ENCODE peak calls at places on chromosomes 3 and 15, in four cellular contexts. K is Right ventricle myocardium superior, V is AG08395, S is 8988T. E is an unnamed sample.

GRCh38 chr15:101276501-101277037 is 716 bp downstream of the SELENOS start:
- DNase-seq in K (no peak), V (no peak), S (no peak), E (no peak)

GRCh38 chr3:144127014-144127413 is 155.4 kb downstream of the DIPK2A start:
- DNase-seq in S (no peak), V (no peak), K (no peak), E (peak)

GRCh38 chr3:112672716-112673506 is 32.0 kb upstream of the CCDC80 start:
- DNase-seq in K (no peak), S (no peak), V (no peak), E (no peak)

GRCh38 chr15:85704720-85705119 is 90.0 kb downstream of the KLHL25 start:
- DNase-seq in V (peak), K (no peak), S (no peak), E (no peak)

GRCh38 chr3:197093871-197094270 is 64.3 kb upstream of the MELTF start:
- DNase-seq in S (no peak), V (no peak), K (no peak), E (no peak)

GRCh38 chr15:70504305-70504951 is 258.9 kb downstream of the UACA start:
- DNase-seq in S (no peak), K (peak), V (peak), E (peak)

GRCh38 chr3:64685331-64685799 is 2.4 kb downstream of the ADAMTS9 start:
- DNase-seq in K (peak), V (no peak), S (peak), E (peak)

GRCh38 chr15:55267401-55268053 is 22.1 kb downstream of the RAB27A start:
- DNase-seq in S (no peak), K (peak), V (no peak), E (peak)

GRCh38 chr15:99154271-99154670 is 49.4 kb downstream of the SYNM start:
- DNase-seq in S (no peak), K (no peak), V (no peak), E (peak)

GRCh38 chr3:162525791-162526190 is 1029.2 kb downstream of the OTOL1 start:
- DNase-seq in S (no peak), V (no peak), K (no peak), E (no peak)

GRCh38 chr15:73683624-73684536 is at the start of gene CD276:
- DNase-seq in S (peak), K (peak), V (peak), E (peak)

GRCh38 chr3:173988912-173989311 is 591.4 kb downstream of the NLGN1 start:
- DNase-seq in K (no peak), S (no peak), V (no peak), E (no peak)

GRCh38 chr15:58232273-58233065 is 94.3 kb downstream of the AQP9 start:
- DNase-seq in S (no peak), K (no peak), V (no peak), E (no peak)

GRCh38 chr15:74179983-74180688 is 6.6 kb downstream of the ISLR start:
- DNase-seq in S (no peak), K (no peak), V (peak), E (peak)

GRCh38 chr3:101851833-101852232 is 2.5 kb downstream of the NFKBIZ start:
- DNase-seq in S (no peak), K (no peak), V (no peak), E (no peak)

GRCh38 chr3:39101022-39101689 is 6.3 kb downstream of the GORASP1 start:
- DNase-seq in S (peak), V (peak), K (no peak), E (peak)

GRCh38 chr15:67043939-67044771 is 21.2 kb upstream of the SMAD3 start:
- DNase-seq in K (no peak), S (no peak), V (peak), E (peak)

GRCh38 chr3:42183991-42184621 is 81.9 kb downstream of the CCK start:
- DNase-seq in K (no peak), V (peak), S (no peak), E (no peak)

GRCh38 chr15:77568960-77569646 is 63.6 kb downstream of the LINGO1 start:
- DNase-seq in V (no peak), K (no peak), S (no peak), E (peak)

GRCh38 chr3:160052385-160053047 is 63.9 kb downstream of the IL12A start:
- DNase-seq in K (no peak), V (no peak), S (no peak), E (no peak)

GRCh38 chr15:41801850-41802455 is 25.9 kb upstream of the JMJD7 start:
- DNase-seq in K (no peak), S (no peak), V (no peak), E (peak)

GRCh38 chr3:183455064-183455463 is 26.6 kb upstream of the MCF2L2 start:
- DNase-seq in K (no peak), V (no peak), S (no peak), E (peak)

GRCh38 chr3:14520967-14521366 is 19.2 kb downstream of the GRIP2 start:
- DNase-seq in S (no peak), K (no peak), V (no peak), E (no peak)

GRCh38 chr3:66133050-66133757 is 87.6 kb upstream of the SLC25A26 start:
- DNase-seq in S (no peak), V (no peak), K (no peak), E (peak)

GRCh38 chr3:159854500-159855124 is 134.0 kb upstream of the IL12A start:
- DNase-seq in S (no peak), K (no peak), V (peak), E (peak)

GRCh38 chr3:88947013-88947412 is 160.4 kb upstream of the EPHA3 start:
- DNase-seq in S (no peak), K (no peak), V (no peak), E (no peak)

GRCh38 chr3:35422826-35423601 is 216.3 kb upstream of the ARPP21 start:
- DNase-seq in K (no peak), S (no peak), V (no peak), E (peak)

GRCh38 chr3:119259821-119260220 is 19.1 kb upstream of the B4GALT4 start:
- DNase-seq in K (no peak), S (no peak), V (no peak), E (no peak)

GRCh38 chr15:82300883-82301282 is 38.3 kb downstream of the SAXO2 start:
- DNase-seq in S (no peak), V (no peak), K (no peak), E (no peak)

GRCh38 chr3:48564667-48565066 is 1.1 kb upstream of the UCN2 start:
- DNase-seq in K (no peak), V (no peak), S (peak), E (no peak)

GRCh38 chr15:63905131-63905530 is 71.4 kb upstream of the HERC1 start:
- DNase-seq in S (no peak), K (no peak), V (no peak), E (peak)

GRCh38 chr3:195117978-195118581 is 152.9 kb downstream of the XXYLT1 start:
- DNase-seq in V (no peak), K (no peak), S (peak), E (no peak)

GRCh38 chr3:107523361-107524213 is 825 bp downstream of the BBX start:
- DNase-seq in K (peak), V (peak), S (peak), E (peak)

GRCh38 chr3:115877647-115877934 is 254.3 kb downstream of the GAP43 start:
- DNase-seq in K (no peak), V (no peak), S (no peak), E (peak)

GRCh38 chr3:108125550-108126071 is 34.8 kb upstream of the CD47 start:
- DNase-seq in S (no peak), V (no peak), K (no peak), E (no peak)

GRCh38 chr3:87654184-87654583 is 377.8 kb upstream of the POU1F1 start:
- DNase-seq in K (no peak), S (no peak), V (no peak), E (no peak)

GRCh38 chr15:57477736-57478522 is 101.6 kb downstream of the CGNL1 start:
- DNase-seq in S (no peak), V (no peak), K (no peak), E (no peak)

GRCh38 chr3:46068526-46068925 is 41.2 kb upstream of the XCR1 start:
- DNase-seq in V (no peak), K (no peak), S (no peak), E (no peak)

GRCh38 chr3:88057650-88058321 is 1.0 kb downstream of the CGGBP1 start:
- DNase-seq in V (no peak), K (no peak), S (no peak), E (peak)

GRCh38 chr3:74891312-74891711 is 276.9 kb upstream of the CNTN3 start:
- DNase-seq in V (no peak), S (no peak), K (no peak), E (no peak)

E was measured in fibroblast of lung.